ENCODE peak calls at places on chromosomes 3 and 15, in five cellular contexts. B is endothelial cell, F is iPS-NIHi11, D is HS-5, I is Karpas-422. Y is an unnamed sample.

GRCh38 chr3:29226709-29227108 is 54.2 kb upstream of the RBMS3 start:
- DNase-seq in B (no peak), I (no peak), F (no peak), D (no peak), Y (no peak)

GRCh38 chr15:48076454-48076853 is 44.3 kb upstream of the SLC24A5 start:
- DNase-seq in F (no peak), B (no peak), D (no peak), I (no peak), Y (no peak)

GRCh38 chr3:133464573-133464972 is 64.7 kb downstream of the BFSP2 start:
- DNase-seq in B (no peak), I (peak), D (no peak), F (no peak), Y (peak)

GRCh38 chr3:103794656-103795055 is 1359.8 kb downstream of the ZPLD1 start:
- DNase-seq in I (no peak), B (no peak), D (no peak), F (peak), Y (peak)

GRCh38 chr3:195086341-195086740 is 184.6 kb downstream of the XXYLT1 start:
- DNase-seq in I (no peak), F (no peak), B (no peak), D (no peak), Y (no peak)

GRCh38 chr3:129050556-129051295 is 9.9 kb upstream of the GP9 start:
- DNase-seq in D (no peak), B (no peak), I (no peak), F (no peak), Y (no peak)

GRCh38 chr3:115822572-115822971 is 199.3 kb downstream of the GAP43 start:
- DNase-seq in D (no peak), I (no peak), B (no peak), F (no peak), Y (no peak)

GRCh38 chr3:106367496-106367895 is 498.7 kb upstream of the CBLB start:
- DNase-seq in D (no peak), B (no peak), F (no peak), I (no peak), Y (no peak)

GRCh38 chr15:31328999-31329639 is 2.5 kb downstream of the KLF13 start:
- DNase-seq in F (peak), D (no peak), B (peak), I (peak), Y (peak)

GRCh38 chr15:62390793-62391543 is 225.9 kb upstream of the C2CD4B start:
- DNase-seq in I (peak), F (peak), D (no peak), B (peak), Y (peak)

GRCh38 chr3:57951106-57951882 is 56.9 kb upstream of the FLNB start:
- DNase-seq in F (peak), I (no peak), B (no peak), D (peak), Y (no peak)

GRCh38 chr15:90683876-90684275 is 33.3 kb upstream of the BLM start:
- DNase-seq in D (no peak), B (no peak), F (no peak), I (no peak), Y (no peak)

GRCh38 chr3:61669676-61670299 is 108.4 kb downstream of the PTPRG start:
- DNase-seq in I (no peak), D (no peak), B (no peak), F (peak), Y (no peak)

GRCh38 chr3:14425574-14426304 is 23.3 kb downstream of the SLC6A6 start:
- DNase-seq in I (no peak), F (no peak), D (no peak), B (no peak), Y (no peak)

GRCh38 chr3:99485286-99485685 is 153.1 kb upstream of the COL8A1 start:
- DNase-seq in I (no peak), B (no peak), D (no peak), F (no peak), Y (no peak)

GRCh38 chr3:129490273-129490675 is 38.2 kb upstream of the RHO start:
- DNase-seq in B (peak), F (peak), D (peak), I (peak), Y (peak)

GRCh38 chr3:187264946-187265345 is 26.6 kb downstream of the MASP1 start:
- DNase-seq in I (no peak), D (no peak), F (no peak), B (no peak), Y (no peak)

GRCh38 chr15:95522533-95522932 is 808.0 kb upstream of the NR2F2 start:
- DNase-seq in D (no peak), B (no peak), I (no peak), F (no peak), Y (no peak)

GRCh38 chr3:167450195-167450594 is 23.6 kb downstream of the SERPINI2 start:
- DNase-seq in I (peak), B (no peak), D (no peak), F (no peak), Y (peak)

GRCh38 chr15:101296418-101297405 is 1.7 kb upstream of the SNRPA1 start:
- DNase-seq in D (peak), B (no peak), I (no peak), F (no peak), Y (no peak)

GRCh38 chr3:66816110-66816761 is 181.9 kb upstream of the KBTBD8 start:
- DNase-seq in I (peak), F (peak), D (no peak), B (no peak), Y (peak)

GRCh38 chr3:33218446-33219174 is at the start of gene SUSD5:
- DNase-seq in B (peak), F (peak), D (no peak), I (no peak), Y (no peak)

GRCh38 chr3:172320468-172320867 is 127.8 kb downstream of the GHSR start:
- DNase-seq in I (no peak), B (no peak), D (no peak), F (no peak), Y (no peak)

GRCh38 chr3:144466114-144466513 is 494.5 kb downstream of the DIPK2A start:
- DNase-seq in F (no peak), I (no peak), D (no peak), B (no peak), Y (no peak)

Y was measured in NAMALWA.